ENCODE peak calls at places on chromosomes 3 and 15, in eight cellular contexts. L is ecto neural progenitor cell; J is naive thymus-derived CD8-positive, alpha-beta T cell; W is sciatic nerve; M is tibial artery; I is activated CD4-positive, alpha-beta T cell treated with anti-CD3 and anti-CD28 coated beads, Interleukin-2, amount 50 U/mL, for 24 hours; F is AG09309; X is osteocyte. D is an unnamed sample.

GRCh38 chr15:93319121-93319814 is 230.3 kb upstream of the RGMA start:
- DNase-seq in F (no peak), X (peak; percentile 71), L (peak; percentile 17), I (no peak), W (peak; percentile 27), M (no peak), J (no peak), D (no peak)

GRCh38 chr3:187700249-187700648 is 2.1 kb downstream of the RTP2 start:
- DNase-seq in F (no peak), M (no peak), L (no peak), X (no peak), J (no peak), I (no peak), W (no peak), D (no peak)

GRCh38 chr3:53885239-53885638 is 3.3 kb upstream of the ACTR8 start:
- DNase-seq in J (no peak), W (no peak), M (no peak), I (no peak), X (no peak), F (no peak), L (no peak), D (no peak)

GRCh38 chr15:66394472-66394871 is 7.8 kb downstream of the MAP2K1 start:
- DNase-seq in M (no peak), I (no peak), J (no peak), F (no peak), W (no peak), L (no peak), X (no peak), D (no peak)

GRCh38 chr3:14118400-14119165 is 6.1 kb downstream of the CHCHD4 start:
- DNase-seq in L (no peak), F (no peak), X (peak; percentile 56), J (no peak), I (no peak), W (no peak), M (no peak), D (no peak)

GRCh38 chr15:35455201-35455600 is 90.8 kb downstream of the DPH6 start:
- DNase-seq in W (no peak), J (no peak), I (no peak), L (no peak), M (no peak), F (no peak), X (no peak), D (no peak)

GRCh38 chr3:52050571-52050970 is 5.8 kb downstream of the DUSP7 start:
- DNase-seq in L (no peak), X (no peak), F (no peak), W (no peak), M (no peak), J (no peak), I (no peak), D (no peak)

GRCh38 chr3:45553469-45553974 is 41.0 kb upstream of the LIMD1 start:
- DNase-seq in M (peak; percentile 68), L (no peak), F (no peak), W (peak; percentile 72), I (no peak), J (no peak), X (no peak), D (peak; percentile 80)

GRCh38 chr15:70089692-70089971 is 8.1 kb downstream of the TLE3 start:
- DNase-seq in J (no peak), X (no peak), M (no peak), W (no peak), I (no peak), F (no peak), L (no peak), D (no peak)

GRCh38 chr3:14480207-14481017 is 59.7 kb downstream of the GRIP2 start:
- DNase-seq in L (no peak), F (no peak), W (no peak), J (no peak), I (no peak), M (no peak), X (no peak), D (no peak)

GRCh38 chr3:64300790-64301423 is 75.6 kb upstream of the PRICKLE2 start:
- DNase-seq in L (no peak), J (no peak), W (no peak), F (peak; percentile 81), I (no peak), M (no peak), X (no peak), D (no peak)

GRCh38 chr3:175940243-175940642 is 1081.1 kb downstream of the NAALADL2 start:
- DNase-seq in F (no peak), X (no peak), I (no peak), L (no peak), M (no peak), J (no peak), W (no peak), D (no peak)

GRCh38 chr15:70180186-70180875 is 82.6 kb upstream of the TLE3 start:
- DNase-seq in W (no peak), F (no peak), I (no peak), L (no peak), X (no peak), J (no peak), M (no peak), D (peak; percentile 40)

GRCh38 chr3:31008986-31009385 is 114.5 kb upstream of the GADL1 start:
- DNase-seq in W (no peak), X (no peak), J (no peak), L (no peak), I (no peak), F (no peak), M (no peak), D (no peak)

GRCh38 chr3:191330309-191330712 is at the start of gene UTS2B:
- DNase-seq in F (peak; percentile 35), J (no peak), W (no peak), L (no peak), I (no peak), M (no peak), X (no peak), D (no peak)

GRCh38 chr3:29347412-29347811 is 66.5 kb downstream of the RBMS3 start:
- DNase-seq in X (no peak), M (no peak), J (no peak), F (no peak), L (no peak), W (no peak), I (no peak), D (no peak)

GRCh38 chr3:194194757-194195086 is 58.8 kb downstream of the HES1 start:
- DNase-seq in W (no peak), L (no peak), X (no peak), I (no peak), M (no peak), J (no peak), F (no peak), D (no peak)

GRCh38 chr15:34179257-34179656 is 30.6 kb downstream of the KATNBL1 start:
- DNase-seq in M (no peak), X (no peak), W (no peak), L (no peak), J (no peak), F (no peak), I (no peak), D (no peak)

GRCh38 chr3:66397745-66398144 is 103.1 kb downstream of the LRIG1 start:
- DNase-seq in X (no peak), M (no peak), L (no peak), F (peak; percentile 50), W (peak; percentile 45), I (no peak), J (no peak), D (peak; percentile 93)

GRCh38 chr3:37718647-37719046 is 143.0 kb upstream of the CTDSPL start:
- DNase-seq in I (no peak), W (no peak), X (no peak), M (no peak), J (no peak), L (no peak), F (no peak), D (no peak)

GRCh38 chr3:11159421-11159904 is 5.2 kb downstream of the HRH1 start:
- DNase-seq in I (no peak), L (no peak), F (peak; percentile 56), M (peak; percentile 81), J (no peak), X (no peak), W (no peak), D (peak; percentile 87)

GRCh38 chr3:139759470-139759869 is 81.7 kb upstream of the NMNAT3 start:
- DNase-seq in X (no peak), L (no peak), J (no peak), F (no peak), M (no peak), W (no peak), I (no peak), D (no peak)

GRCh38 chr15:75197062-75197630 is 4.5 kb upstream of the C15orf39 start:
- DNase-seq in W (no peak), L (no peak), J (no peak), X (no peak), I (no peak), M (no peak), F (no peak), D (no peak)

GRCh38 chr3:38730281-38730680 is 80.8 kb upstream of the SCN5A start:
- DNase-seq in W (no peak), X (no peak), L (no peak), M (no peak), F (no peak), J (no peak), I (no peak), D (no peak)

GRCh38 chr15:57667171-57667924 is 39.2 kb upstream of the POLR2M start:
- DNase-seq in J (no peak), L (no peak), M (no peak), I (no peak), F (no peak), X (no peak), W (no peak), D (no peak)

GRCh38 chr3:158152186-158152585 is 42.3 kb downstream of the RSRC1 start:
- DNase-seq in F (no peak), X (no peak), W (no peak), M (no peak), L (no peak), I (no peak), J (no peak), D (no peak)

GRCh38 chr15:50390549-50391264 is 33.5 kb upstream of the USP8 start:
- DNase-seq in W (no peak), M (no peak), X (no peak), F (no peak), L (no peak), I (no peak), J (no peak), D (no peak)

GRCh38 chr15:70063992-70064379 is 33.7 kb downstream of the TLE3 start:
- DNase-seq in M (no peak), I (no peak), F (no peak), W (no peak), J (no peak), X (no peak), L (no peak), D (no peak)

GRCh38 chr3:105688821-105689220 is 180.0 kb downstream of the CBLB start:
- DNase-seq in J (no peak), L (no peak), W (no peak), X (no peak), M (no peak), F (no peak), I (no peak), D (no peak)

GRCh38 chr3:159785276-159785675 is 203.4 kb upstream of the IL12A start:
- DNase-seq in L (no peak), J (no peak), X (no peak), M (no peak), W (no peak), I (no peak), F (no peak), D (no peak)

GRCh38 chr15:101327147-101327740 is 32.2 kb upstream of the SNRPA1 start:
- DNase-seq in F (no peak), L (no peak), I (no peak), J (no peak), W (peak; percentile 39), M (no peak), X (no peak), D (no peak)

GRCh38 chr3:43752908-43753307 is 62.2 kb downstream of the ABHD5 start:
- DNase-seq in F (no peak), X (no peak), L (no peak), I (no peak), J (no peak), W (no peak), M (no peak), D (no peak)

GRCh38 chr3:187191271-187191670 is 6.0 kb upstream of the RTP1 start:
- DNase-seq in X (no peak), F (no peak), L (no peak), J (no peak), M (no peak), I (no peak), W (no peak), D (no peak)

GRCh38 chr3:51709004-51709420 is 2.1 kb downstream of the GRM2 start:
- DNase-seq in L (peak; percentile 44), W (peak; percentile 41), X (peak; percentile 80), F (no peak), I (no peak), J (peak; percentile 42), M (peak; percentile 17), D (no peak)